ENCODE peak calls at places on chromosomes 3 and 15, in eight cellular contexts. I is naive thymus-derived CD8-positive, alpha-beta T cell; V is HTR-8/SVneo; Z is ELF-1; L is nucleus accumbens; R is Peyer's patch; X is NCI-H1436; O is activated CD8-positive, alpha-beta memory T cell treated with anti-CD3 and anti-CD28 coated beads for 1 hour. H is an unnamed sample.

GRCh38 chr15:99052205-99052604 is 44.6 kb upstream of the PGPEP1L start:
- DNase-seq in Z (no peak), V (no peak), I (no peak), O (no peak), R (no peak), X (no peak), L (no peak), H (no peak)

GRCh38 chr15:35445891-35446290 is 100.1 kb downstream of the DPH6 start:
- DNase-seq in O (no peak), Z (no peak), X (no peak), I (no peak), L (no peak), R (no peak), V (no peak), H (no peak)

GRCh38 chr15:44311136-44311535 is 22.6 kb downstream of the GOLM2 start:
- DNase-seq in Z (no peak), L (no peak), I (no peak), R (no peak), X (no peak), O (no peak), V (no peak), H (no peak)

GRCh38 chr15:33565099-33565498 is 254.3 kb downstream of the RYR3 start:
- DNase-seq in V (no peak), L (no peak), R (no peak), I (no peak), Z (no peak), O (no peak), X (no peak), H (no peak)

GRCh38 chr15:58590236-58590635 is 158.4 kb downstream of the LIPC start:
- DNase-seq in Z (no peak), X (no peak), I (no peak), R (no peak), L (no peak), V (no peak), O (no peak), H (no peak)

GRCh38 chr15:68559342-68560310 is 19.2 kb upstream of the CORO2B start:
- DNase-seq in L (peak), R (peak), O (peak), Z (peak), I (peak), X (peak), V (peak), H (no peak)

GRCh38 chr3:8464668-8465067 is 37.0 kb upstream of the LMCD1 start:
- DNase-seq in X (no peak), O (no peak), L (no peak), R (no peak), Z (no peak), V (no peak), I (no peak), H (no peak)

GRCh38 chr3:123652346-123652984 is 67.6 kb upstream of the HACD2 start:
- DNase-seq in Z (peak), I (no peak), X (peak), O (no peak), V (peak), R (peak), L (peak), H (no peak)

GRCh38 chr15:64681424-64682024 is 93.9 kb downstream of the RBPMS2 start:
- DNase-seq in Z (peak), R (no peak), L (no peak), I (no peak), X (peak), V (peak), O (no peak), H (no peak)

GRCh38 chr3:190183121-190183520 is 62.4 kb upstream of the P3H2 start:
- DNase-seq in I (no peak), O (no peak), R (no peak), Z (peak), V (no peak), L (no peak), X (no peak), H (no peak)

GRCh38 chr15:92631721-92632120 is 23.9 kb downstream of the FAM174B start:
- DNase-seq in X (no peak), I (no peak), O (no peak), L (no peak), V (no peak), Z (no peak), R (no peak), H (no peak)

GRCh38 chr15:88908123-88908522 is 5.1 kb downstream of the MFGE8 start:
- DNase-seq in R (no peak), I (no peak), V (no peak), O (no peak), L (no peak), Z (no peak), X (no peak), H (no peak)